ENCODE peak calls at places on chromosomes 3 and 15, in four cellular contexts. K is stimulated activated CD8-positive, alpha-beta memory T cell treated with anti-CD3 and anti-CD28 coated beads, Interleukin-15, amount 100 ng/mL, for 24 hours; L is aorta; V is progenitor cell of endocrine pancreas. O is an unnamed sample.

GRCh38 chr15:89383635-89384604 is 49.3 kb upstream of the POLG start:
- DNase-seq in K (no peak), L (no peak), V (no peak), O (no peak)

GRCh38 chr15:44101286-44101685 is 93.8 kb downstream of the FRMD5 start:
- DNase-seq in K (no peak), L (no peak), V (no peak), O (no peak)

GRCh38 chr3:11568503-11569155 is 75.1 kb downstream of the VGLL4 start:
- DNase-seq in K (no peak), L (peak; percentile 94), V (no peak), O (no peak)

GRCh38 chr3:86029590-86029989 is 961.4 kb downstream of the VGLL3 start:
- DNase-seq in K (no peak), L (no peak), V (no peak), O (no peak)

GRCh38 chr3:149453140-149453805 is 21.2 kb upstream of the TM4SF4 start:
- DNase-seq in K (no peak), L (no peak), V (no peak), O (no peak)

GRCh38 chr15:31497838-31498237 is 171.2 kb downstream of the KLF13 start:
- DNase-seq in K (no peak), L (no peak), V (no peak), O (no peak)

GRCh38 chr15:62436235-62436634 is 271.1 kb upstream of the C2CD4B start:
- DNase-seq in K (no peak), L (no peak), V (no peak), O (no peak)

GRCh38 chr3:70882104-70882503 is 569.7 kb upstream of the MDFIC2 start:
- DNase-seq in K (no peak), L (no peak), V (no peak), O (no peak)

GRCh38 chr3:4493931-4494806 is 1.0 kb downstream of the ITPR1 start:
- DNase-seq in K (no peak), L (peak; percentile 51), V (no peak), O (no peak)

GRCh38 chr15:48052871-48053383 is 67.9 kb upstream of the SLC24A5 start:
- DNase-seq in K (no peak), L (no peak), V (no peak), O (no peak)

GRCh38 chr3:47227678-47228077 is 54.9 kb downstream of the KIF9 start:
- DNase-seq in K (no peak), L (peak; percentile 65), V (no peak), O (no peak)

GRCh38 chr3:148631124-148631903 is 66.4 kb upstream of the AGTR1 start:
- DNase-seq in K (no peak), L (no peak), V (no peak), O (no peak)

GRCh38 chr15:73794501-73795133 is 41.5 kb upstream of the INSYN1 start:
- DNase-seq in K (no peak), L (no peak), V (no peak), O (no peak)

GRCh38 chr3:68817243-68817642 is 115.1 kb downstream of the TAFA4 start:
- DNase-seq in K (no peak), L (no peak), V (no peak), O (no peak)

GRCh38 chr3:63687569-63688233 is 35.2 kb downstream of the SNTN start:
- DNase-seq in K (no peak), L (no peak), V (no peak), O (no peak)

GRCh38 chr3:170204023-170204472 is 18.2 kb upstream of the PRKCI start:
- DNase-seq in K (no peak), L (no peak), V (no peak), O (no peak)

GRCh38 chr3:178058629-178059028 is 477.6 kb upstream of the KCNMB2 start:
- DNase-seq in K (no peak), L (no peak), V (no peak), O (no peak)

GRCh38 chr3:61985020-61985419 is 388.3 kb downstream of the FEZF2 start:
- DNase-seq in K (no peak), L (no peak), V (no peak), O (no peak)

GRCh38 chr3:11134794-11135193 is 19.5 kb upstream of the HRH1 start:
- DNase-seq in K (no peak), L (no peak), V (no peak), O (no peak)

GRCh38 chr3:134978658-134979057 is 183.6 kb downstream of the EPHB1 start:
- DNase-seq in K (no peak), L (no peak), V (no peak), O (no peak)

GRCh38 chr3:38118421-38119247 is 18.3 kb downstream of the ACAA1 start:
- DNase-seq in K (no peak), L (no peak), V (no peak), O (no peak)

GRCh38 chr15:91133511-91133910 is 33.5 kb downstream of the SV2B start:
- DNase-seq in K (no peak), L (no peak), V (no peak), O (no peak)

GRCh38 chr15:50576156-50576555 is 29.7 kb upstream of the USP50 start:
- DNase-seq in K (no peak), L (no peak), V (no peak), O (no peak)

GRCh38 chr3:176275113-176275512 is 922.2 kb downstream of the TBL1XR1 start:
- DNase-seq in K (no peak), L (no peak), V (no peak), O (no peak)

GRCh38 chr3:171396048-171396447 is 64.2 kb downstream of the TNIK start:
- DNase-seq in K (no peak), L (no peak), V (no peak), O (no peak)

GRCh38 chr3:27345493-27345892 is 23.7 kb downstream of the NEK10 start:
- DNase-seq in K (no peak), L (no peak), V (no peak), O (no peak)

GRCh38 chr3:150314248-150315027 is 93.7 kb upstream of the TSC22D2 start:
- DNase-seq in K (no peak), L (no peak), V (peak; percentile 15), O (no peak)

GRCh38 chr15:28994830-28995180 is 109.0 kb downstream of the APBA2 start:
- DNase-seq in K (no peak), L (peak; percentile 44), V (no peak), O (peak; percentile 82)

GRCh38 chr15:40955930-40956542 is 2.8 kb downstream of the CHAC1 start:
- DNase-seq in K (no peak), L (no peak), V (no peak), O (no peak)